ENCODE peak calls at places on chromosomes 7 and 10, in five cellular contexts. B, Y, E, D and K are unnamed samples.

GRCh38 chr7:155803418-155804376 is 8.6 kb downstream of the SHH start:
- DNase-seq in Y (peak), E (peak), B (no peak), D (peak), K (no peak)

GRCh38 chr7:77657427-77658331 is 38.6 kb upstream of the RSBN1L start:
- DNase-seq in B (peak), Y (peak), E (no peak), D (peak), K (peak)

GRCh38 chr10:97676770-97677581 is 10.1 kb downstream of the AVPI1 start:
- DNase-seq in D (peak), B (peak), Y (peak), E (peak), K (peak)

GRCh38 chr7:112889268-112889667 is 99.1 kb upstream of the TMEM168 start:
- DNase-seq in B (no peak), Y (no peak), E (no peak), D (no peak), K (no peak)

GRCh38 chr7:738723-739454 is 11.8 kb upstream of the PRKAR1B start:
- DNase-seq in D (no peak), E (no peak), Y (no peak), B (no peak), K (no peak)

GRCh38 chr7:74040791-74041520 is 13.0 kb downstream of the ELN start:
- DNase-seq in D (no peak), B (no peak), Y (no peak), E (no peak), K (no peak)

GRCh38 chr10:129466703-129467345 is at the start of gene MGMT:
- DNase-seq in D (peak), B (peak), E (peak), Y (no peak), K (peak)

GRCh38 chr7:79553811-79554555 is 100.5 kb upstream of the MAGI2 start:
- DNase-seq in B (no peak), E (peak), Y (peak), D (peak), K (peak)

GRCh38 chr10:75395171-75395954 is 6.2 kb downstream of the ZNF503 start:
- DNase-seq in D (peak), Y (no peak), E (peak), B (peak), K (no peak)

GRCh38 chr10:89165923-89166322 is 41.2 kb downstream of the CH25H start:
- DNase-seq in E (peak), D (no peak), Y (peak), B (no peak), K (no peak)

GRCh38 chr7:50687096-50687495 is 95.6 kb downstream of the GRB10 start:
- DNase-seq in D (no peak), E (no peak), B (no peak), Y (no peak), K (no peak)

GRCh38 chr7:54781356-54781912 is 22.4 kb upstream of the SEC61G start:
- DNase-seq in Y (no peak), E (no peak), B (no peak), D (no peak), K (no peak)

GRCh38 chr7:104552102-104552501 is 223.7 kb downstream of the LHFPL3 start:
- DNase-seq in B (peak), E (peak), D (peak), Y (peak), K (peak)

GRCh38 chr7:143452495-143452894 is 9.2 kb downstream of the TAS2R60 start:
- DNase-seq in Y (no peak), E (peak), B (no peak), D (no peak), K (no peak)

GRCh38 chr10:114571316-114571999 is 86.6 kb downstream of the ABLIM1 start:
- DNase-seq in Y (no peak), E (no peak), B (no peak), D (peak), K (no peak)

GRCh38 chr7:28136885-28137284 is 43.7 kb downstream of the JAZF1 start:
- DNase-seq in Y (no peak), E (no peak), B (no peak), D (no peak), K (no peak)

GRCh38 chr10:69685426-69685801 is 55.4 kb downstream of the FAM241B start:
- DNase-seq in E (no peak), D (peak), Y (no peak), B (no peak), K (no peak)

GRCh38 chr7:221996-222715 is 29.8 kb downstream of the FAM20C start:
- DNase-seq in D (no peak), B (no peak), Y (no peak), E (no peak), K (no peak)